ENCODE peak calls at places on chromosomes 3 and 15, in nine cellular contexts. O, D, W, M, E, Z, S, I and C are unnamed samples.

GRCh38 chr3:194537732-194538247 is 51.0 kb upstream of the ATP13A3 start:
- DNase-seq in I (peak), W (peak), Z (peak), O (no peak), E (peak), D (no peak), S (peak), M (peak), C (no peak)

GRCh38 chr3:47443611-47443995 is 32.1 kb downstream of the SCAP start:
- DNase-seq in M (peak), D (no peak), S (peak), I (no peak), E (no peak), O (no peak), Z (no peak), W (peak), C (no peak)

GRCh38 chr3:159899198-159899597 is 89.4 kb upstream of the IL12A start:
- DNase-seq in Z (no peak), E (no peak), S (no peak), D (no peak), W (no peak), I (no peak), M (no peak), O (no peak), C (no peak)

GRCh38 chr3:35829499-35829898 is 190.2 kb downstream of the ARPP21 start:
- DNase-seq in Z (no peak), W (peak), D (no peak), E (peak), O (no peak), I (no peak), S (peak), M (peak), C (no peak)

GRCh38 chr3:158659454-158660237 is 12.8 kb downstream of the LXN start:
- DNase-seq in W (peak), I (peak), Z (peak), O (peak), S (peak), E (peak), M (peak), D (no peak), C (no peak)

GRCh38 chr3:104584702-104585101 is 782.0 kb upstream of the ALCAM start:
- DNase-seq in O (no peak), W (peak), D (no peak), E (peak), M (peak), S (no peak), Z (no peak), I (no peak), C (no peak)

GRCh38 chr3:86978111-86978528 is 12.8 kb downstream of the VGLL3 start:
- DNase-seq in I (peak), M (no peak), W (no peak), E (peak), S (peak), D (no peak), Z (no peak), O (no peak), C (no peak)

GRCh38 chr3:36362973-36363372 is 17.3 kb upstream of the STAC start:
- DNase-seq in O (no peak), E (peak), D (no peak), Z (peak), W (peak), I (peak), S (peak), M (peak), C (no peak)

GRCh38 chr3:185824051-185824466 is 783 bp downstream of the IGF2BP2 start:
- DNase-seq in E (peak), O (no peak), M (peak), S (peak), W (no peak), D (no peak), Z (no peak), I (peak), C (no peak)

GRCh38 chr15:41951571-41951970 is 20.8 kb downstream of the EHD4 start:
- DNase-seq in O (no peak), D (peak), I (no peak), M (no peak), S (no peak), Z (no peak), E (no peak), W (no peak), C (no peak)

GRCh38 chr3:52352566-52352965 is 36.4 kb downstream of the DNAH1 start:
- DNase-seq in S (no peak), O (no peak), I (no peak), D (no peak), E (no peak), W (no peak), M (no peak), Z (no peak), C (no peak)

GRCh38 chr3:197241173-197241572 is 57.2 kb downstream of the DLG1 start:
- DNase-seq in O (no peak), W (no peak), E (peak), Z (no peak), M (no peak), D (no peak), S (no peak), I (no peak), C (no peak)

GRCh38 chr15:68620721-68621528 is 42.1 kb downstream of the CORO2B start:
- DNase-seq in M (peak), S (peak), O (no peak), I (peak), W (no peak), D (peak), Z (peak), E (peak), C (no peak)

GRCh38 chr3:146589899-146590508 is 15.1 kb downstream of the PLSCR5 start:
- DNase-seq in I (peak), Z (no peak), O (no peak), E (peak), M (peak), W (peak), S (peak), D (no peak), C (no peak)

GRCh38 chr3:25856902-25857518 is 67.1 kb downstream of the OXSM start:
- DNase-seq in M (peak), S (peak), W (peak), O (peak), I (peak), D (no peak), Z (peak), E (peak), C (no peak)

GRCh38 chr15:93173369-93173768 is 84.4 kb upstream of the RGMA start:
- DNase-seq in I (peak), D (no peak), W (peak), O (no peak), M (no peak), Z (no peak), S (no peak), E (peak), C (no peak)

GRCh38 chr15:86362556-86362955 is 282.9 kb downstream of the AGBL1 start:
- DNase-seq in M (peak), D (no peak), O (no peak), W (peak), S (no peak), E (no peak), Z (no peak), I (no peak), C (no peak)

GRCh38 chr3:47578119-47578630 is 490 bp downstream of the CSPG5 start:
- DNase-seq in Z (no peak), S (peak), O (peak), W (no peak), D (no peak), I (peak), M (peak), E (no peak), C (peak)

GRCh38 chr15:78131295-78132021 is at the start of gene CIB2:
- DNase-seq in W (peak), E (peak), I (peak), S (peak), M (peak), O (peak), Z (no peak), D (peak), C (peak)

GRCh38 chr3:133113526-133113925 is 75.3 kb downstream of the TMEM108 start:
- DNase-seq in I (peak), O (no peak), Z (no peak), D (no peak), M (no peak), E (no peak), S (no peak), W (no peak), C (no peak)

GRCh38 chr3:6717026-6717943 is 143.6 kb upstream of the GRM7 start:
- DNase-seq in D (no peak), O (no peak), M (no peak), W (no peak), S (no peak), I (no peak), Z (no peak), E (no peak), C (peak)

GRCh38 chr3:128482857-128483656 is 9.9 kb downstream of the GATA2 start:
- DNase-seq in O (no peak), E (peak), S (peak), D (no peak), I (peak), M (peak), Z (peak), W (no peak), C (no peak)

GRCh38 chr3:10464068-10464434 is 41.3 kb downstream of the ATP2B2 start:
- DNase-seq in M (no peak), Z (no peak), O (no peak), E (no peak), S (no peak), D (no peak), W (no peak), I (no peak), C (no peak)

GRCh38 chr15:27679621-27680521 is 419.2 kb downstream of the OCA2 start:
- DNase-seq in I (peak), O (no peak), E (no peak), D (peak), M (no peak), S (no peak), W (no peak), Z (no peak), C (no peak)

GRCh38 chr3:14487821-14488220 is 52.3 kb downstream of the GRIP2 start:
- DNase-seq in W (no peak), E (no peak), I (no peak), S (no peak), D (no peak), Z (no peak), O (no peak), M (no peak), C (no peak)

GRCh38 chr3:133885241-133885711 is 10.4 kb downstream of the RAB6B start:
- DNase-seq in O (no peak), M (no peak), W (no peak), E (no peak), I (no peak), S (no peak), Z (no peak), D (peak), C (no peak)

GRCh38 chr15:81323944-81324881 is at the start of gene STARD5:
- DNase-seq in D (peak), I (peak), W (peak), O (peak), Z (peak), E (peak), S (peak), M (peak), C (peak)

GRCh38 chr15:81323559-81323943 is 390 bp downstream of the STARD5 start:
- DNase-seq in D (no peak), W (no peak), M (no peak), S (no peak), E (no peak), Z (no peak), O (no peak), I (peak), C (no peak)

GRCh38 chr15:81327526-81327925 is 3.6 kb upstream of the STARD5 start:
- DNase-seq in W (no peak), E (peak), Z (peak), S (peak), I (peak), M (peak), O (no peak), D (no peak), C (no peak)

GRCh38 chr15:81329446-81329845 is 5.5 kb upstream of the STARD5 start:
- DNase-seq in I (no peak), W (no peak), S (no peak), O (no peak), D (no peak), E (no peak), M (no peak), Z (no peak), C (no peak)

DNA sequence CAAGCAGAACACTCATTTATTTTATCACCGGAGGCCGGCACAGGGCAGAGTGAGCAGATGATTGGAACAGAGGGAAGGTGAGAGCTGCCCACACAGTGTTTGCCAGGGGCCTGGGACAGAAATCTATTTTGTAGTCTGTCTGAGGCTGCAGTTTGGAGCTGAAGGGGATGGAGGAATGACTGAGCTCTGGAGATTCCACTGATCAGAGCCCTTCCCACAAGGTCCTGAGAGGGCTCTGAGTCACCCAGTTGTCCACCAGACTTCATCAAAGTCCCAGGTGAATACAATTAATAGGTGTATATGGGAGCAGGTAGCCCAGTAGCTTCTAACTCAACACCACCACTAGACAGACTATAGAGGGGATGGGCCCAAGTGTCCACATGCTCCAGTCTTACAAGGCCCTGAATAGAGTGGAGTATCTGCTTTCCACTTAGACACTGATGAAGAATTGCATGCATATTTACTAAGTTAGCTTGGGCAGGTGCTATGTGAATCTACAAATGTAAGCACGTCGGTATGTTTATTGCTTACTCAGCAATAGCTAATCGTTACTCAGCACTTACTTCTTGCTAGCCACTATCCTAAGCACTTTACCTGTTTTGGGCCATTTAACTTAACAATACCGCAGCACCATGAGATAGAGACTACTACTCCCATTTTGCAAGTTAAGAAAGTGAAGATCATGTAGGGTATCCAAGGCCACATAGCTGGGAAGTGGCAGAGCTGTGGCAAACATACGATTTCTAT is 2.7 kb upstream of the STARD5 start:
- DNase-seq in Z (no peak), M (no peak), W (no peak), I (peak), D (no peak), O (no peak), S (no peak), E (no peak), C (no peak)
- H3K4me3 ChIP-seq in Z (no peak), M (no peak), W (no peak), I (peak), D (no peak), O (no peak), S (no peak), E (no peak), C (no peak)

DNA sequence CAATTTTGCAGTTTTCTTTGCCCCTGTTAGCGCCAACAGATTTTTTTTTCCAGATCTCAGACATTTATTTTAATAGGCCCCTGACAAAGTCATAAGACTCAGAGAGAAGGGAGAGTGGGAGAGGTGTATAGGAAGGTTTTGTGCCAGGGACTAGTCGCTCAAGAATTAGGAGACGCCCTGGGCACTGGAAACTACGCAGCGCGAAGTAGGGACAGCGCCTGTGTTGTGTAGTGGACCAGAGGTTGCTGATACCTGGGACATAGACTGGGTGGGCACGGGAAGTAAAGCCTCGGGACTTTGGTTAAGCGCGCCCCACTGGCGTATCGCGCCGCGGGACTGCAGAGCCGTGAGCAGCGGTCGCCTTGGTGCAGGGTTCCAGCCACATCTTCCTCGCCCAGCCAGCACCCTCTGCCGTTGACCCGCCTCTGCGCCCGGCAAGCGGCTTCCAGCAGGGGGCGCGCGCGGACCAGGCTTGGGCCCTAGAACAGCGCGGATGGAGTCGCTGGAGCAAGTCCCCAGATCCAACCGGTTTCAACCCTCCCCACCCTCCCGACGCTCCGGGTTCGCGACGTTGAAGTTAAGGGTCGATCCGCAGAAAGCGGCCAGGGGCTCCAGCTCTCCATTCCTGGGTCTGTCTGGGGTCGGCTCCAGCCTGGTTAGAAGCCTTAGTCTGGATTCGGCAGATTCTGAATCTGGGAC is 3.0 kb upstream of the ISLR2 start:
- DNase-seq in I (peak), M (peak), W (peak), E (peak), S (peak), D (peak), Z (peak), O (peak), C (peak)
- H3K4me3 ChIP-seq in I (peak), M (peak), W (peak), E (peak), S (peak), D (peak), Z (peak), O (no peak), C (peak)

GRCh38 chr15:96326551-96327154 is 3.8 kb upstream of the NR2F2 start:
- DNase-seq in Z (no peak), D (peak), W (peak), S (peak), I (peak), M (peak), O (no peak), E (peak), C (no peak)
- H3K4me3 ChIP-seq in Z (peak), D (peak), W (peak), S (peak), I (peak), M (peak), O (no peak), E (peak), C (peak)

GRCh38 chr3:28553175-28553574 is 204.6 kb upstream of the AZI2 start:
- DNase-seq in D (no peak), W (no peak), O (no peak), Z (no peak), M (no peak), I (no peak), S (no peak), E (no peak), C (no peak)
- H3K4me3 ChIP-seq in D (no peak), W (no peak), O (no peak), Z (no peak), M (no peak), I (no peak), S (no peak), E (no peak), C (no peak)

GRCh38 chr15:98728811-98729160 is 80.4 kb downstream of the IGF1R start:
- DNase-seq in S (peak), I (peak), E (no peak), M (no peak), Z (no peak), O (no peak), D (no peak), W (no peak), C (no peak)
- H3K4me3 ChIP-seq in S (peak), I (no peak), E (no peak), M (no peak), Z (no peak), O (no peak), D (no peak), W (no peak), C (no peak)

GRCh38 chr3:50448752-50449539 is 54.5 kb downstream of the CACNA2D2 start:
- DNase-seq in M (no peak), W (no peak), E (no peak), D (no peak), O (no peak), Z (no peak), S (no peak), I (no peak), C (no peak)

GRCh38 chr3:50444782-50445181 is 58.7 kb downstream of the CACNA2D2 start:
- DNase-seq in E (no peak), D (no peak), S (no peak), O (no peak), Z (no peak), I (no peak), W (no peak), M (no peak), C (no peak)

GRCh38 chr3:50450135-50450911 is 53.1 kb downstream of the CACNA2D2 start:
- DNase-seq in E (peak), Z (no peak), I (peak), D (peak), W (no peak), O (peak), S (no peak), M (no peak), C (peak)

GRCh38 chr3:50445919-50446318 is 57.5 kb downstream of the CACNA2D2 start:
- DNase-seq in W (peak), I (no peak), Z (no peak), S (no peak), M (no peak), D (no peak), E (no peak), O (no peak), C (no peak)

DNA sequence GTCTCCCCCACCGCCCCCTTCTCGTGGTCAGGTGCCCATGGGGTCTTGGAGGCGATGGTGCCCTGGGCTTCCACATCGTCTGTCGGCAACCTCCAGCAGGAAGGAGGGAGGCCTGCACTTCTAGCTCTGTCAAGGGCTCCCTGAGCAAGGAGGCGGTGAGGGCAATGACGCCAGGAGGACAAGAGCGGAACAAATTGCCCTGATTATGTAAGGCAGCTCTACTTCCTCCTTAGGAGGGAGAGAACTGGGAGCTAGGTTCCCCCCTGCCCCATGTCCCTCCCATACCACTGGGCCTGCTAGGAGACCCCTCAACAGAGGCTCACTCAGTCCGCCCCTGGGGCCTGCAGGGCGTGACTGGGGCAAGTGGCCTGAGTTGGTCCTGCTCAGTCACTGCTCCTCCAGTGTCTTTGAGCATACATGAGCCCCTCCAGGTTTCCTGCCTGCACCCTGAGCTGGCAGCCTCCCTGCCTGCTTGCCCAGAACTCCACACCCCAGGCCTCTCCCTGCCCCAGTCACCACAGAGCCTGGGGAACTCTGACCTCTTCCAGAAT is 56.1 kb downstream of the CACNA2D2 start:
- DNase-seq in S (no peak), I (no peak), W (no peak), O (no peak), Z (no peak), D (no peak), M (no peak), E (no peak), C (no peak)
- H3K4me3 ChIP-seq in S (no peak), I (no peak), W (no peak), O (no peak), Z (no peak), D (no peak), M (no peak), E (no peak), C (no peak)

GRCh38 chr3:135927170-135927569 is 38.4 kb upstream of the PPP2R3A start:
- DNase-seq in W (no peak), O (no peak), I (peak), M (no peak), D (no peak), Z (peak), E (no peak), S (peak), C (no peak)
- H3K4me3 ChIP-seq in W (no peak), O (no peak), I (no peak), M (no peak), D (no peak), Z (no peak), E (no peak), S (no peak), C (no peak)

DNA sequence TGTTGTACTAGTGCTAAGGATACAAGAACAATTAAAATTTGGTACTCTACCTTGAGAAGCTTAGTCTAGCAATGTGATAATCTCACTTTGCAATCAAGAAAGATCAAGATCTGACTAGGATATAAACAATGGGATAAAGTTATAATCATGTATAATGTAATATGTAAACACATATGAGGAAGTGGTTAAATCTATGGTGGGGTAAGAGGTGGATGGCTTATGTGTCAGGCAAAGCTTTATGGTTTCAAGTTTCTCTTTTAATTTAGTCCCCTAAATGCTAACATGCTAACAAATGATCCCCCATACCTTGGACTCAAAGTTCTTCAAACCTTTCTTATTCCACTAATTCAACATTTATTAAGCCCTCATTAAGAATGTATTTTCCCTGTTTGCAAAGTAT is 2.5 kb downstream of the RSL24D1 start:
- DNase-seq in Z (no peak), E (no peak), M (peak), S (no peak), O (no peak), D (no peak), I (no peak), W (no peak), C (no peak)
- H3K4me3 ChIP-seq in Z (peak), E (no peak), M (no peak), S (peak), O (no peak), D (no peak), I (peak), W (peak), C (no peak)